ENCODE peak calls at places on chromosomes 4 and X, in seven cellular contexts. F is posterior cingulate gyrus; W is neuronal stem cell; L is astrocyte of the cerebellum; D is SHP77; A is stimulated activated CD8-positive, alpha-beta memory T cell treated with anti-CD3 and anti-CD28 coated beads, Interleukin-15, amount 100 ng/mL, for 4 hours; J is fibroblast of pulmonary artery. O is an unnamed sample.

GRCh38 chr4:151660676-151661075 is 100.1 kb downstream of the GATB start:
- DNase-seq in F (no peak), W (no peak), L (no peak), D (no peak), A (no peak), J (no peak), O (no peak)

GRCh38 chr4:6044276-6044675 is 26.0 kb upstream of the C4orf50 start:
- DNase-seq in F (no peak), W (no peak), L (no peak), D (no peak), A (no peak), J (no peak), O (no peak)

GRCh38 chr4:88743696-88744095 is 46.1 kb upstream of the NAP1L5 start:
- DNase-seq in F (no peak), W (no peak), L (peak), D (no peak), A (no peak), J (peak), O (no peak)

GRCh38 chr4:82561745-82562552 is at the start of gene TMEM150C:
- DNase-seq in F (peak), W (peak), L (no peak), D (peak), A (no peak), J (peak), O (peak)

GRCh38 chrX:72306085-72306801 is 529 bp upstream of the CITED1 start:
- DNase-seq in F (no peak), W (no peak), L (no peak), D (no peak), A (no peak), J (peak), O (peak)

GRCh38 chr4:122746485-122746965 is 14.0 kb downstream of the BBS12 start:
- DNase-seq in F (no peak), W (no peak), L (no peak), D (no peak), A (no peak), J (peak), O (no peak)

GRCh38 chr4:107117726-107118125 is 81.6 kb upstream of the DKK2 start:
- DNase-seq in F (no peak), W (no peak), L (no peak), D (no peak), A (no peak), J (no peak), O (no peak)

GRCh38 chrX:27968891-27969290 is 12.4 kb downstream of the DCAF8L1 start:
- DNase-seq in F (no peak), W (no peak), L (no peak), D (no peak), A (no peak), J (no peak), O (no peak)

GRCh38 chr4:1410491-1411325 is 4.5 kb upstream of the NKX1-1 start:
- DNase-seq in F (no peak), W (peak), L (no peak), D (no peak), A (no peak), J (peak), O (peak)

GRCh38 chrX:129931411-129932136 is 25.6 kb downstream of the UTP14A start:
- DNase-seq in F (peak), W (peak), L (peak), D (peak), A (no peak), J (peak), O (peak)

GRCh38 chrX:77910108-77910840 is at the start of gene ATP7A:
- DNase-seq in F (peak), W (peak), L (peak), D (peak), A (peak), J (peak), O (peak)

GRCh38 chr4:71713611-71714203 is 70.2 kb downstream of the GC start:
- DNase-seq in F (no peak), W (no peak), L (peak), D (peak), A (no peak), J (peak), O (peak)

GRCh38 chrX:38313190-38313589 is 14.1 kb downstream of the RPGR start:
- DNase-seq in F (no peak), W (no peak), L (no peak), D (no peak), A (no peak), J (no peak), O (no peak)

GRCh38 chrX:132918523-132918922 is 39.9 kb downstream of the HS6ST2 start:
- DNase-seq in F (no peak), W (no peak), L (no peak), D (no peak), A (no peak), J (no peak), O (no peak)

GRCh38 chr4:106893395-106893881 is 142.7 kb downstream of the DKK2 start:
- DNase-seq in F (no peak), W (no peak), L (no peak), D (no peak), A (no peak), J (no peak), O (no peak)

GRCh38 chr4:112860731-112861377 is 188.6 kb upstream of the ANK2 start:
- DNase-seq in F (no peak), W (peak), L (no peak), D (no peak), A (no peak), J (no peak), O (peak)

GRCh38 chr4:2390146-2390545 is 28.3 kb downstream of the ZFYVE28 start:
- DNase-seq in F (no peak), W (no peak), L (peak), D (no peak), A (no peak), J (no peak), O (no peak)

O was measured in retina.